ENCODE peak calls at places on chromosomes 11 and 22, in nine cellular contexts. E is T47D; K is NCI-H446 treated with DMSO at 0.1 percent for 48 hours; Z is HCEC 1CT; T is lung microvascular endothelial cell; W is activated CD8-positive, alpha-beta memory T cell treated with anti-CD3 and anti-CD28 coated beads, Interleukin-2, amount 50 U/mL, for 4 hours; Y is mesothelial cell of epicardium; O is RPMI7951; D is tibial nerve. U is an unnamed sample.
A peak's percentile ranks its signal among the peaks of the same experiment; 100 is the strongest.

GRCh38 chr22:42338502-42338901 is 68.0 kb upstream of the TCF20 start:
- DNase-seq in E (no peak), K (no peak), Z (no peak), T (no peak), W (no peak), Y (no peak), O (no peak), D (no peak), U (no peak)

GRCh38 chr22:30885591-30885990 is 83.0 kb downstream of the MORC2 start:
- DNase-seq in E (no peak), K (no peak), Z (no peak), T (no peak), W (no peak), Y (no peak), O (no peak), D (no peak), U (no peak)

GRCh38 chr11:129408865-129409444 is 33.3 kb downstream of the BARX2 start:
- DNase-seq in E (no peak), K (no peak), Z (no peak), T (no peak), W (no peak), Y (no peak), O (no peak), D (no peak), U (no peak)

GRCh38 chr11:695332-695605 is 247 bp upstream of the DEAF1 start:
- DNase-seq in E (no peak), K (no peak), Z (no peak), T (no peak), W (no peak), Y (no peak), O (no peak), D (no peak), U (no peak)

GRCh38 chr11:119207300-119207570 is 1.1 kb downstream of the CBL start:
- DNase-seq in E (no peak), K (no peak), Z (no peak), T (no peak), W (no peak), Y (no peak), O (no peak), D (no peak), U (no peak)

GRCh38 chr22:47384977-47385376 is 622.5 kb downstream of the TBC1D22A start:
- DNase-seq in E (no peak), K (no peak), Z (no peak), T (no peak), W (no peak), Y (no peak), O (no peak), D (no peak), U (no peak)

GRCh38 chr11:62054484-62055121 is 69.2 kb upstream of the INCENP start:
- DNase-seq in E (no peak), K (peak; percentile 10), Z (peak; percentile 34), T (peak; percentile 36), W (no peak), Y (no peak), O (peak; percentile 54), D (no peak), U (no peak)

GRCh38 chr11:85886089-85887056 is 31.2 kb downstream of the CCDC83 start:
- DNase-seq in E (no peak), K (no peak), Z (no peak), T (no peak), W (no peak), Y (no peak), O (no peak), D (no peak), U (no peak)

GRCh38 chr11:12372111-12372510 is 5.3 kb upstream of the PARVA start:
- DNase-seq in E (no peak), K (no peak), Z (no peak), T (no peak), W (no peak), Y (no peak), O (no peak), D (no peak), U (no peak)

GRCh38 chr11:126485021-126485781 is 129.7 kb downstream of the ST3GAL4 start:
- DNase-seq in E (no peak), K (no peak), Z (peak; percentile 57), T (peak; percentile 28), W (no peak), Y (no peak), O (peak; percentile 3), D (no peak), U (no peak)

GRCh38 chr11:113663567-113663966 is 42.5 kb downstream of the TMPRSS5 start:
- DNase-seq in E (no peak), K (no peak), Z (no peak), T (no peak), W (no peak), Y (no peak), O (peak; percentile 66), D (no peak), U (no peak)

GRCh38 chr11:46247664-46248063 is 29.8 kb upstream of the CREB3L1 start:
- DNase-seq in E (peak; percentile 58), K (peak; percentile 72), Z (peak; percentile 52), T (peak; percentile 84), W (no peak), Y (no peak), O (peak; percentile 61), D (no peak), U (no peak)

GRCh38 chr11:75656044-75656726 is 12.7 kb downstream of the MAP6 start:
- DNase-seq in E (no peak), K (no peak), Z (no peak), T (no peak), W (no peak), Y (no peak), O (no peak), D (no peak), U (no peak)

GRCh38 chr11:73194593-73194992 is 23.5 kb upstream of the P2RY2 start:
- DNase-seq in E (no peak), K (no peak), Z (no peak), T (no peak), W (no peak), Y (no peak), O (peak; percentile 84), D (no peak), U (no peak)

GRCh38 chr11:14789879-14790484 is 102.0 kb downstream of the CYP2R1 start:
- DNase-seq in E (no peak), K (peak; percentile 19), Z (no peak), T (peak; percentile 35), W (no peak), Y (no peak), O (no peak), D (no peak), U (no peak)

GRCh38 chr11:63841554-63841953 is 2.6 kb downstream of the MARK2 start:
- DNase-seq in E (no peak), K (no peak), Z (peak; percentile 16), T (peak; percentile 58), W (no peak), Y (peak; percentile 45), O (peak; percentile 32), D (no peak), U (no peak)